ENCODE peak calls at places on chromosomes 5 and 9, in eight cellular contexts. A is GM04503; M is GM12865; Q is activated T-helper 9 cell treated with anti-CD3 and anti-CD28 coated beads, Interleukin-2, amount 50 U/mL, for 16 hours; X is Daoy; U is nucleus accumbens; F is T-helper 17 cell; O is COR-L47. P is an unnamed sample.

GRCh38 chr9:136342191-136343120 is 15.1 kb downstream of the GPSM1 start:
- DNase-seq in A (no peak), M (peak; percentile 72), Q (peak; percentile 41), X (peak; percentile 69), U (no peak), F (peak; percentile 44), O (no peak), P (peak; percentile 56)

GRCh38 chr9:37760416-37761165 is 7.0 kb downstream of the TRMT10B start:
- DNase-seq in A (peak; percentile 49), M (no peak), Q (no peak), X (no peak), U (no peak), F (no peak), O (no peak), P (peak; percentile 25)

GRCh38 chr9:126939821-126940221 is 25.2 kb downstream of the RALGPS1 start:
- DNase-seq in A (no peak), M (no peak), Q (no peak), X (no peak), U (no peak), F (no peak), O (no peak), P (no peak)

GRCh38 chr5:171797563-171797962 is 11.9 kb downstream of the SMIM23 start:
- DNase-seq in A (no peak), M (no peak), Q (no peak), X (no peak), U (no peak), F (no peak), O (no peak), P (no peak)

GRCh38 chr9:98559568-98559967 is 149.2 kb downstream of the GABBR2 start:
- DNase-seq in A (no peak), M (no peak), Q (no peak), X (no peak), U (no peak), F (no peak), O (no peak), P (no peak)

GRCh38 chr5:638501-639252 is 26.5 kb downstream of the CEP72 start:
- DNase-seq in A (no peak), M (no peak), Q (no peak), X (no peak), U (no peak), F (no peak), O (no peak), P (no peak)

GRCh38 chr5:87393331-87393730 is 19.4 kb downstream of the CCNH start:
- DNase-seq in A (peak; percentile 59), M (no peak), Q (no peak), X (peak; percentile 60), U (no peak), F (no peak), O (no peak), P (peak; percentile 80)

GRCh38 chr5:23419115-23419514 is 88.3 kb upstream of the PRDM9 start:
- DNase-seq in A (no peak), M (no peak), Q (no peak), X (no peak), U (no peak), F (no peak), O (peak; percentile 76), P (no peak)

GRCh38 chr5:67200809-67201562 is 4.4 kb upstream of the CD180 start:
- DNase-seq in A (no peak), M (peak; percentile 41), Q (no peak), X (no peak), U (no peak), F (no peak), O (no peak), P (no peak)

GRCh38 chr5:982377-983237 is 26.0 kb upstream of the NKD2 start:
- DNase-seq in A (no peak), M (no peak), Q (no peak), X (no peak), U (no peak), F (no peak), O (no peak), P (no peak)

GRCh38 chr5:33997331-33997983 is 10.4 kb downstream of the AMACR start:
- DNase-seq in A (peak; percentile 76), M (peak; percentile 60), Q (no peak), X (peak; percentile 50), U (no peak), F (no peak), O (peak; percentile 67), P (peak; percentile 89)

GRCh38 chr5:163727028-163727427 is 221.6 kb downstream of the MAT2B start:
- DNase-seq in A (no peak), M (peak; percentile 30), Q (no peak), X (no peak), U (no peak), F (no peak), O (no peak), P (no peak)

GRCh38 chr9:37446401-37446800 is 18.8 kb downstream of the ZBTB5 start:
- DNase-seq in A (no peak), M (no peak), Q (no peak), X (no peak), U (no peak), F (no peak), O (peak; percentile 50), P (no peak)

GRCh38 chr9:37271679-37272078 is 150.8 kb upstream of the GRHPR start:
- DNase-seq in A (no peak), M (no peak), Q (no peak), X (no peak), U (no peak), F (no peak), O (no peak), P (no peak)

GRCh38 chr9:94568972-94569712 is 14.3 kb downstream of the PCAT7 start:
- DNase-seq in A (no peak), M (no peak), Q (no peak), X (no peak), U (no peak), F (no peak), O (no peak), P (no peak)

GRCh38 chr9:135978650-135979461 is 17.7 kb upstream of the UBAC1 start:
- DNase-seq in A (no peak), M (no peak), Q (no peak), X (no peak), U (no peak), F (peak; percentile 39), O (no peak), P (no peak)

GRCh38 chr5:40429258-40430111 is 250.2 kb upstream of the PTGER4 start:
- DNase-seq in A (no peak), M (no peak), Q (no peak), X (peak; percentile 20), U (no peak), F (no peak), O (no peak), P (peak; percentile 43)

GRCh38 chr5:1212271-1212670 is 10.9 kb downstream of the SLC6A19 start:
- DNase-seq in A (no peak), M (no peak), Q (no peak), X (no peak), U (no peak), F (no peak), O (no peak), P (no peak)

GRCh38 chr5:73448451-73449136 is at the start of gene FOXD1:
- DNase-seq in A (peak; percentile 82), M (peak; percentile 72), Q (no peak), X (peak; percentile 98), U (no peak), F (no peak), O (peak; percentile 81), P (peak; percentile 89)

GRCh38 chr5:147759441-147759840 is 23.1 kb downstream of the JAKMIP2 start:
- DNase-seq in A (no peak), M (no peak), Q (no peak), X (no peak), U (no peak), F (no peak), O (no peak), P (no peak)

GRCh38 chr9:9536481-9536880 is 1076.3 kb downstream of the PTPRD start:
- DNase-seq in A (no peak), M (no peak), Q (no peak), X (no peak), U (no peak), F (no peak), O (no peak), P (no peak)

GRCh38 chr9:83299556-83299955 is 236.6 kb upstream of the RASEF start:
- DNase-seq in A (peak; percentile 80), M (no peak), Q (no peak), X (peak; percentile 36), U (no peak), F (no peak), O (no peak), P (peak; percentile 48)

GRCh38 chr5:126525630-126526245 is 69.3 kb downstream of the ALDH7A1 start:
- DNase-seq in A (no peak), M (no peak), Q (no peak), X (peak; percentile 67), U (no peak), F (no peak), O (no peak), P (peak; percentile 68)

GRCh38 chr5:8033261-8033660 is 164.3 kb downstream of the MTRR start:
- DNase-seq in A (no peak), M (no peak), Q (no peak), X (no peak), U (no peak), F (no peak), O (no peak), P (no peak)

GRCh38 chr9:122007837-122008236 is 85.3 kb downstream of the TTLL11 start:
- DNase-seq in A (no peak), M (no peak), Q (no peak), X (no peak), U (no peak), F (no peak), O (no peak), P (no peak)

GRCh38 chr9:125633116-125633743 is 73.8 kb downstream of the MAPKAP1 start:
- DNase-seq in A (no peak), M (no peak), Q (no peak), X (no peak), U (no peak), F (no peak), O (no peak), P (no peak)

GRCh38 chr5:94893404-94894145 is 275.1 kb downstream of the SLF1 start:
- DNase-seq in A (no peak), M (peak; percentile 10), Q (no peak), X (peak; percentile 7), U (no peak), F (no peak), O (peak; percentile 31), P (peak; percentile 47)

GRCh38 chr9:87276327-87276841 is 221.3 kb upstream of the DAPK1 start:
- DNase-seq in A (peak; percentile 90), M (peak; percentile 22), Q (no peak), X (peak; percentile 71), U (no peak), F (no peak), O (no peak), P (peak; percentile 76)

GRCh38 chr5:120240716-120241115 is 223.4 kb upstream of the PRR16 start:
- DNase-seq in A (no peak), M (no peak), Q (no peak), X (no peak), U (no peak), F (no peak), O (no peak), P (peak; percentile 28)

GRCh38 chr5:140312067-140312790 is 9.3 kb upstream of the PFDN1 start:
- DNase-seq in A (peak; percentile 88), M (no peak), Q (no peak), X (peak; percentile 97), U (no peak), F (no peak), O (no peak), P (peak; percentile 81)

GRCh38 chr9:104300125-104300524 is 203.9 kb upstream of the OR13F1 start:
- DNase-seq in A (no peak), M (no peak), Q (no peak), X (no peak), U (no peak), F (no peak), O (no peak), P (no peak)

GRCh38 chr9:134469041-134469875 is 143.0 kb downstream of the RXRA start:
- DNase-seq in A (no peak), M (no peak), Q (no peak), X (no peak), U (no peak), F (no peak), O (no peak), P (peak; percentile 68)

GRCh38 chr9:68546596-68547390 is 6.1 kb upstream of the TMEM252 start:
- DNase-seq in A (no peak), M (peak; percentile 92), Q (no peak), X (no peak), U (no peak), F (no peak), O (no peak), P (peak; percentile 52)

GRCh38 chr5:120599576-120599975 is 135.5 kb downstream of the PRR16 start:
- DNase-seq in A (peak; percentile 25), M (no peak), Q (no peak), X (peak; percentile 69), U (no peak), F (no peak), O (no peak), P (peak; percentile 64)